ENCODE peak calls at places on chromosome 2, in ten cellular contexts. J is MV-4-11; K is amniotic epithelial cell; M is skeletal muscle cell; Y is activated CD8-positive, alpha-beta memory T cell treated with anti-CD3 and anti-CD28 coated beads, Interleukin-2, amount 50 U/mL, for 4 hours; G is stimulated activated CD4-positive, alpha-beta T cell treated with anti-CD3 and anti-CD28 coated beads, TNF-alpha, amount 100 ng/mL, for 1 hour; E is T-cell; C is mucosa of gallbladder; W is neuronal stem cell; Z is stimulated activated CD8-positive, alpha-beta memory T cell treated with anti-CD3 and anti-CD28 coated beads, Interleukin-15, amount 100 ng/mL, for 24 hours. T is an unnamed sample.
A peak's percentile ranks its signal among the peaks of the same experiment; 100 is the strongest.

GRCh38 chr2:149483004-149483605 is 104.5 kb downstream of the MMADHC start:
- DNase-seq in J (no peak), K (peak; percentile 67), M (no peak), Y (no peak), G (no peak), E (no peak), C (no peak), W (no peak), Z (no peak), T (peak; percentile 40)

GRCh38 chr2:120430501-120430830 is 84.5 kb downstream of the INHBB start:
- DNase-seq in J (no peak), K (no peak), M (no peak), Y (no peak), G (no peak), E (no peak), C (no peak), W (no peak), Z (no peak), T (no peak)

GRCh38 chr2:46225730-46226129 is 71.5 kb upstream of the EPAS1 start:
- DNase-seq in J (no peak), K (no peak), M (no peak), Y (no peak), G (no peak), E (no peak), C (no peak), W (no peak), Z (no peak), T (no peak)

GRCh38 chr2:208638059-208638458 is 231.5 kb downstream of the PTH2R start:
- DNase-seq in J (no peak), K (no peak), M (no peak), Y (no peak), G (no peak), E (no peak), C (peak; percentile 40), W (no peak), Z (no peak), T (no peak)

GRCh38 chr2:27485496-27485895 is 4.0 kb downstream of the IFT172 start:
- DNase-seq in J (no peak), K (no peak), M (no peak), Y (no peak), G (no peak), E (no peak), C (no peak), W (no peak), Z (no peak), T (no peak)

GRCh38 chr2:66851449-66851872 is 416.5 kb downstream of the MEIS1 start:
- DNase-seq in J (no peak), K (peak; percentile 97), M (peak; percentile 98), Y (no peak), G (no peak), E (no peak), C (no peak), W (no peak), Z (no peak), T (peak; percentile 92)

GRCh38 chr2:152320166-152320565 is 14.8 kb upstream of the FMNL2 start:
- DNase-seq in J (peak; percentile 64), K (peak; percentile 32), M (no peak), Y (no peak), G (no peak), E (no peak), C (no peak), W (no peak), Z (no peak), T (no peak)

GRCh38 chr2:64220906-64221659 is 76.9 kb upstream of the PELI1 start:
- DNase-seq in J (no peak), K (no peak), M (no peak), Y (no peak), G (no peak), E (no peak), C (no peak), W (no peak), Z (no peak), T (no peak)

GRCh38 chr2:14567561-14567960 is 65.0 kb upstream of the LRATD1 start:
- DNase-seq in J (no peak), K (no peak), M (peak; percentile 70), Y (no peak), G (no peak), E (no peak), C (no peak), W (no peak), Z (no peak), T (no peak)

GRCh38 chr2:43345391-43345813 is 119.0 kb upstream of the ZFP36L2 start:
- DNase-seq in J (no peak), K (no peak), M (peak; percentile 56), Y (no peak), G (no peak), E (no peak), C (no peak), W (no peak), Z (no peak), T (peak; percentile 43)

GRCh38 chr2:120743657-120744056 is 8.0 kb downstream of the GLI2 start:
- DNase-seq in J (no peak), K (no peak), M (no peak), Y (no peak), G (no peak), E (no peak), C (no peak), W (no peak), Z (no peak), T (no peak)

GRCh38 chr2:40511661-40512213 is 59.8 kb upstream of the SLC8A1 start:
- DNase-seq in J (peak; percentile 72), K (peak; percentile 70), M (peak; percentile 83), Y (no peak), G (no peak), E (no peak), C (peak; percentile 23), W (no peak), Z (no peak), T (peak; percentile 98)

GRCh38 chr2:196376984-196377877 is 205.9 kb upstream of the STK17B start:
- DNase-seq in J (no peak), K (peak; percentile 70), M (no peak), Y (no peak), G (no peak), E (no peak), C (no peak), W (no peak), Z (no peak), T (peak; percentile 57)

GRCh38 chr2:181500201-181500600 is 43.0 kb downstream of the ITGA4 start:
- DNase-seq in J (no peak), K (no peak), M (no peak), Y (no peak), G (no peak), E (no peak), C (no peak), W (no peak), Z (no peak), T (no peak)

GRCh38 chr2:31764169-31764568 is 183.4 kb upstream of the SRD5A2 start:
- DNase-seq in J (no peak), K (no peak), M (peak; percentile 7), Y (no peak), G (no peak), E (no peak), C (no peak), W (no peak), Z (no peak), T (no peak)

GRCh38 chr2:102449370-102449974 is 23.6 kb upstream of the SLC9A4 start:
- DNase-seq in J (peak; percentile 28), K (peak; percentile 55), M (no peak), Y (peak; percentile 66), G (no peak), E (peak; percentile 50), C (peak; percentile 44), W (no peak), Z (no peak), T (peak; percentile 69)

GRCh38 chr2:151040036-151040435 is 221.6 kb downstream of the RBM43 start:
- DNase-seq in J (no peak), K (peak; percentile 40), M (peak; percentile 31), Y (no peak), G (no peak), E (no peak), C (no peak), W (no peak), Z (no peak), T (peak; percentile 62)

GRCh38 chr2:238427435-238428162 is 872 bp downstream of the ASB1 start:
- DNase-seq in J (peak; percentile 18), K (no peak), M (no peak), Y (no peak), G (no peak), E (no peak), C (no peak), W (no peak), Z (no peak), T (peak; percentile 11)

GRCh38 chr2:227597993-227598392 is 700 bp upstream of the SCYGR2 start:
- DNase-seq in J (no peak), K (no peak), M (no peak), Y (no peak), G (no peak), E (no peak), C (no peak), W (no peak), Z (no peak), T (peak; percentile 22)